ENCODE peak calls at places on chromosomes 11 and 22, in seven cellular contexts. N is HTR-8/SVneo; C is stromal cell of bone marrow; M is GM06990; J is activated CD4-positive, alpha-beta T cell treated with anti-CD3 and anti-CD28 coated beads for 24 hours; L is NCI-H1092 treated with DMSO at 0.1 percent for 48 hours; G is body of pancreas. O is an unnamed sample.
A peak's percentile ranks its signal among the peaks of the same experiment; 100 is the strongest.

GRCh38 chr22:46518038-46518437 is 19.4 kb downstream of the CELSR1 start:
- DNase-seq in N (no peak), C (no peak), M (no peak), J (no peak), L (no peak), G (no peak), O (no peak)

GRCh38 chr11:104907521-104908185 is 9.4 kb upstream of the CASP12 start:
- DNase-seq in N (no peak), C (no peak), M (no peak), J (no peak), L (no peak), G (no peak), O (peak; percentile 30)

GRCh38 chr11:27373392-27373791 is 10.4 kb upstream of the CCDC34 start:
- DNase-seq in N (no peak), C (no peak), M (no peak), J (no peak), L (no peak), G (no peak), O (no peak)

GRCh38 chr11:12542186-12542935 is 131.9 kb upstream of the TEAD1 start:
- DNase-seq in N (no peak), C (no peak), M (no peak), J (no peak), L (no peak), G (no peak), O (no peak)

GRCh38 chr11:57410287-57410686 is 16.6 kb downstream of the SLC43A3 start:
- DNase-seq in N (no peak), C (peak; percentile 66), M (no peak), J (no peak), L (no peak), G (no peak), O (peak; percentile 63)

GRCh38 chr11:11996321-11997174 is 11.9 kb downstream of the DKK3 start:
- DNase-seq in N (no peak), C (no peak), M (no peak), J (no peak), L (no peak), G (no peak), O (no peak)

GRCh38 chr11:73386026-73386425 is 9.8 kb downstream of the RELT start:
- DNase-seq in N (no peak), C (no peak), M (peak; percentile 50), J (no peak), L (no peak), G (no peak), O (no peak)

GRCh38 chr22:37428649-37429586 is 1.6 kb upstream of the ELFN2 start:
- DNase-seq in N (peak; percentile 49), C (no peak), M (no peak), J (no peak), L (no peak), G (peak; percentile 51), O (no peak)

GRCh38 chr11:40170076-40170475 is 1289.4 kb downstream of the LRRC4C start:
- DNase-seq in N (no peak), C (no peak), M (no peak), J (no peak), L (no peak), G (no peak), O (no peak)

GRCh38 chr22:25741692-25742626 is at the start of gene MYO18B:
- DNase-seq in N (no peak), C (no peak), M (no peak), J (no peak), L (no peak), G (no peak), O (no peak)

O was measured in fibroblast of the conjunctiva.